ENCODE peak calls at places on chromosomes 11 and 22, in five cellular contexts. L, J, W, T and Z are unnamed samples.

GRCh38 chr11:15826008-15826650 is 530.2 kb downstream of the SOX6 start:
- DNase-seq in L (no peak), T (no peak), W (no peak), J (no peak), Z (no peak)

GRCh38 chr22:42282252-42282942 is 11.9 kb upstream of the TCF20 start:
- DNase-seq in T (peak; percentile 33), L (no peak), W (no peak), J (no peak), Z (no peak)

GRCh38 chr11:130388607-130389205 is 39.7 kb downstream of the ADAMTS8 start:
- DNase-seq in T (no peak), L (no peak), J (no peak), W (no peak), Z (no peak)

GRCh38 chr11:79087238-79087956 is 353.4 kb downstream of the TENM4 start:
- DNase-seq in T (no peak), J (no peak), L (peak; percentile 82), W (no peak), Z (no peak)

GRCh38 chr11:113350646-113351045 is 36.3 kb downstream of the TTC12 start:
- DNase-seq in W (no peak), L (no peak), T (no peak), J (no peak), Z (no peak)

GRCh38 chr11:8813658-8814057 is 97.3 kb upstream of the AKIP1 start:
- DNase-seq in W (peak; percentile 71), T (peak; percentile 89), L (peak; percentile 91), J (peak; percentile 83), Z (peak; percentile 90)

GRCh38 chr22:26766510-26767350 is 109.3 kb downstream of the MIAT start:
- DNase-seq in W (no peak), T (no peak), L (no peak), J (no peak), Z (no peak)

GRCh38 chr11:94791216-94791889 is 23.2 kb downstream of the AMOTL1 start:
- DNase-seq in T (no peak), W (no peak), L (peak; percentile 53), J (no peak), Z (no peak)

GRCh38 chr11:44530413-44531115 is 34.9 kb upstream of the CD82 start:
- DNase-seq in L (peak; percentile 31), T (no peak), W (no peak), J (no peak), Z (no peak)

GRCh38 chr22:42560781-42561180 is 7.0 kb downstream of the SERHL2 start:
- DNase-seq in L (no peak), W (no peak), T (peak; percentile 68), J (no peak), Z (peak; percentile 39)

GRCh38 chr11:40280161-40281054 is 1179.0 kb downstream of the LRRC4C start:
- DNase-seq in T (no peak), J (peak; percentile 55), W (no peak), L (no peak), Z (no peak)

GRCh38 chr22:37343343-37343742 is 61.0 kb downstream of the CYTH4 start:
- DNase-seq in W (no peak), L (no peak), J (no peak), T (no peak), Z (no peak)

GRCh38 chr22:24465566-24465965 is 29.6 kb upstream of the UPB1 start:
- DNase-seq in W (no peak), L (peak; percentile 92), J (no peak), T (no peak), Z (no peak)

GRCh38 chr11:118619444-118620205 is 12.2 kb downstream of the PHLDB1 start:
- DNase-seq in T (no peak), L (peak; percentile 97), W (no peak), J (peak; percentile 65), Z (no peak)

GRCh38 chr22:24391836-24392217 is 35.6 kb upstream of the ADORA2A start:
- DNase-seq in W (no peak), L (peak; percentile 72), T (no peak), J (no peak), Z (no peak)

GRCh38 chr11:36122715-36123114 is 166.5 kb downstream of the COMMD9 start:
- DNase-seq in J (no peak), W (no peak), L (no peak), T (no peak), Z (no peak)

GRCh38 chr11:46865340-46865739 is 19.3 kb upstream of the CKAP5 start:
- DNase-seq in W (no peak), T (no peak), L (peak; percentile 87), J (no peak), Z (no peak)

GRCh38 chr11:23471878-23472277 is 611.6 kb upstream of the CCDC179 start:
- DNase-seq in L (no peak), T (no peak), W (no peak), J (no peak), Z (no peak)

GRCh38 chr11:1482581-1483444 is 3.8 kb downstream of the MOB2 start:
- DNase-seq in T (no peak), W (peak; percentile 44), J (peak; percentile 25), L (no peak), Z (no peak)
- TF ChIP-seq CTCF in T (peak; percentile 52), W (no peak), J (peak; percentile 6), L (no peak), Z (peak; percentile 37)

GRCh38 chr11:63769044-63769718 is 606 bp upstream of the ZFTA start:
- DNase-seq in J (peak; percentile 52), W (no peak), L (no peak), T (no peak), Z (peak; percentile 31)

GRCh38 chr11:63767415-63768231 is 952 bp downstream of the ZFTA start:
- DNase-seq in J (peak; percentile 62), T (peak; percentile 90), W (no peak), L (peak; percentile 88), Z (peak; percentile 32)

GRCh38 chr11:63766501-63767270 is 1.9 kb downstream of the ZFTA start:
- DNase-seq in J (no peak), T (no peak), W (no peak), L (no peak), Z (no peak)

GRCh38 chr11:63769719-63770443 is 1.3 kb upstream of the ZFTA start:
- DNase-seq in W (no peak), L (no peak), T (peak; percentile 52), J (no peak), Z (no peak)

DNA sequence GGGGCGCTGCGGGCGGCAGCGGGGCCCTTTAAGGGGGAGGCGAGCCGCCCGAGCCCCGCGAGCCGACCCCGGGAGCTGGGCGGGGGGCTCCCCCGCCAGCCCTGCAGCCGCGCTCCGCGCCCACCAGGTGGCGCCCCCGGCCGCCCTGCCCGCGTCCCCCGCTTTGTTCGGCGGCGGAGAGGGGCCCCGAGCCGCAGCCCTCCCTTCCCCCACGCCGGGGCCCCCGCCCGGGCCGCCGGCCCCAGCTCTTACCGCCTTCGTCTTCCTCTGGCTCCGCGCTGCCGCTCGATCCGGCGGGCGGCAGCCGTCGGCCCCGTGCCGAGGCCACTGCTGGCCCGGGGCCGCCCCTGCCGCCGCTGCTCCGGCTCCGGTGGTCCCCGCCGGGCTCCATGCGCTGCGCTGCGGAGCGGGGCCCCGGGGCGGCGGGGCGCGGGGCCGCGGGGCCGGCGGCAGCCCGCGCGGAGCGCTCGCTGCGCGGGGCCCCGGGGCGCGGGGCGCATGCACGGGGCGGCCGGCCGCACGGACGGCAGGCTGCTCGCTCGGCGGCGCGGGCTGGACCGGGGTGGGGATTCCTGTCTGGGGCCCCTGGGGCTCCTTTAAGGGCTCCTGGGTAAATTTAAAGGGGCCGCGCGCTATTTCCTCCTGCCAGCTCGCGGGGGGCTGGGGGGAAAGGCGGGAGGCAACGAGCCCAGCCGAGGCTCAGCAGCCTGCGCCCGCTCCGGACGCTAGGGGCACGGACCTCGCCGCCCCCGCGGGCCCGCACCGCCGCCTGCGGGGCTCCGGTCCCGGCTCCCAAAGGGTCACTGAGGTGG is at the start of gene ZFTA:
- DNase-seq in L (peak; percentile 55), W (peak; percentile 61), T (peak; percentile 73), J (peak; percentile 64), Z (peak; percentile 76)
- TF ChIP-seq CTCF in L (peak; percentile 49), W (peak; percentile 73), T (no peak), J (peak; percentile 87), Z (peak; percentile 75)

DNA sequence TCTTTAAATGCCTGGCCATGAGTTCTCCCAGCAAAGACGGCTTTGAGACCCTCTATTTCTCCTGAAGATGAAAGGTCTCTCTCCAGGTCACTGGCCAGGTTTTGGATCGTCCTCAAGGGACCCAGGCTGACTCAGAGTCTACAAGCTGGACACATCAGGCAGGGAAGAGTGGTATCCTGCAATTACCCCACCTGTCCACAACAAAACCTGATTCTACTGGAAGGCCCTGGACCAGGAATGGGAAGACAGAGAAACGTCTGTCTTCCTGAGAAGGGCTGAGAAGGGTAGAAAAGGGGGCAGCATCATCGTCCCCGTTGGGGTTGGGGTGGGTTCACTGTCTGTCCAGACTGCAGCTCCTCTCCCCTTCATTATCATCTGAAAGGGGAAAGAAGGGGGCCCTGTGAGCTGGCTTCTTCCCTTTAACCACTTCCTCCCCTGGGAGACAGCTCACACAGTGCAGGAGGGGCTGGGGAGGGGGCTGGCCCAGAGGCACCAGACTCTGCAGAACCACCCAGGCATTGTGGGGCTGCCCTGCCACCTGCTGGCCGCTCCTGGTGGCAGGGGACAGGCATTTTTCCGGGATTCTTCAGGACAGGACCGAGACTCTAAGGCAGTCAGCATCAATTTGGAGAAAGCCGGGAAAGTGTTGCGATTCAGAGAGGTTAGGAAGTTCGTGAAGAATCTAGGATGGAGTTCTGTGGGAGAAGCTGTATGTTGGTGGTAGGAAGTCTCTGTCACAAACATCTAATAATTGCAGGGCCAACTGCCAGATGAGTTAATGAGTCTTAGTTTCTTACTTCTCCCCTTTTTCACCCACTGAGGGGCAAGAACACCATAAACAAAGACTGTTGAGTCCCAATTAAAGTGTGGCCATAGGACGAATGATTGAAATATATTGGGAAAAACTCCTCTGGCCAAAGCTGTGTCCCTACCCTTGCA is 57.6 kb downstream of the SYN3 start:
- DNase-seq in T (peak; percentile 88), L (peak; percentile 50), W (peak; percentile 31), J (peak; percentile 71), Z (peak; percentile 63)
- TF ChIP-seq CTCF in T (peak; percentile 95), L (peak; percentile 91), W (peak; percentile 82), J (peak; percentile 76), Z (peak; percentile 86)

GRCh38 chr22:19105456-19105855 is 16.8 kb downstream of the DGCR2 start:
- DNase-seq in L (no peak), J (no peak), T (no peak), W (no peak), Z (no peak)

GRCh38 chr22:19103881-19104821 is 18.1 kb downstream of the DGCR2 start:
- DNase-seq in T (no peak), J (no peak), L (peak; percentile 22), W (no peak), Z (no peak)

GRCh38 chr22:19106886-19107729 is 15.1 kb downstream of the DGCR2 start:
- DNase-seq in L (no peak), T (no peak), W (no peak), J (no peak), Z (no peak)

GRCh38 chr22:19107730-19108074 is 14.5 kb downstream of the DGCR2 start:
- DNase-seq in W (no peak), L (peak; percentile 9), T (no peak), J (no peak), Z (no peak)

GRCh38 chr22:19105867-19106802 is 16.1 kb downstream of the DGCR2 start:
- DNase-seq in L (no peak), W (no peak), J (no peak), T (peak; percentile 50), Z (no peak)
- TF ChIP-seq CTCF in L (peak; percentile 42), W (no peak), J (peak; percentile 22), T (peak; percentile 53), Z (peak; percentile 72)

GRCh38 chr11:13486926-13487660 is 8.7 kb downstream of the PTH start:
- DNase-seq in T (peak; percentile 93), J (peak; percentile 27), W (peak; percentile 52), L (peak; percentile 6), Z (peak; percentile 27)
- TF ChIP-seq CTCF in T (peak; percentile 72), J (peak; percentile 20), W (peak; percentile 9), L (peak; percentile 36), Z (peak; percentile 18)